ENCODE peak calls at places on chromosomes 7 and 10, in nine cellular contexts. One of them, this sample, is unnamed.

GRCh38 chr7:28685660-28686417 is 272.3 kb downstream of the TRIL start:
- DNase-seq in SK-N-MC: no peak
- DNase-seq in amygdala: peak; percentile 81
- DNase-seq in dorsolateral prefrontal cortex: peak; percentile 94
- DNase-seq in GM10248: peak; percentile 32
- DNase-seq in non-pigmented ciliary epithelial cell: peak; percentile 98
- DNase-seq in HT1080: peak; percentile 97
- DNase-seq in cardiac fibroblast: peak; percentile 99
- DNase-seq in fibroblast of gingiva: peak; percentile 96
- DNase-seq in this sample: no peak

GRCh38 chr7:122702872-122703510 is at the start of gene RNF148:
- DNase-seq in SK-N-MC: no peak
- DNase-seq in HT1080: no peak
- DNase-seq in dorsolateral prefrontal cortex: no peak
- DNase-seq in non-pigmented ciliary epithelial cell: no peak
- DNase-seq in cardiac fibroblast: no peak
- DNase-seq in amygdala: no peak
- DNase-seq in fibroblast of gingiva: no peak
- DNase-seq in GM10248: no peak
- DNase-seq in this sample: no peak

GRCh38 chr10:11104772-11105675 is 87.4 kb downstream of the CELF2 start:
- DNase-seq in SK-N-MC: no peak
- DNase-seq in fibroblast of gingiva: no peak
- DNase-seq in GM10248: no peak
- DNase-seq in cardiac fibroblast: no peak
- DNase-seq in dorsolateral prefrontal cortex: no peak
- DNase-seq in non-pigmented ciliary epithelial cell: no peak
- DNase-seq in HT1080: no peak
- DNase-seq in amygdala: no peak
- DNase-seq in this sample: no peak

GRCh38 chr7:155189600-155189989 is 108.1 kb upstream of the INSIG1 start:
- DNase-seq in GM10248: no peak
- DNase-seq in dorsolateral prefrontal cortex: no peak
- DNase-seq in cardiac fibroblast: no peak
- DNase-seq in HT1080: no peak
- DNase-seq in non-pigmented ciliary epithelial cell: no peak
- DNase-seq in amygdala: no peak
- DNase-seq in SK-N-MC: no peak
- DNase-seq in fibroblast of gingiva: no peak
- DNase-seq in this sample: no peak

GRCh38 chr10:74081918-74082317 is 68.7 kb downstream of the AP3M1 start:
- DNase-seq in non-pigmented ciliary epithelial cell: no peak
- DNase-seq in amygdala: no peak
- DNase-seq in SK-N-MC: no peak
- DNase-seq in fibroblast of gingiva: peak; percentile 20
- DNase-seq in dorsolateral prefrontal cortex: no peak
- DNase-seq in HT1080: no peak
- DNase-seq in GM10248: no peak
- DNase-seq in cardiac fibroblast: no peak
- DNase-seq in this sample: no peak

GRCh38 chr10:5592070-5592469 is 67.3 kb downstream of the CALML3 start:
- DNase-seq in GM10248: no peak
- DNase-seq in dorsolateral prefrontal cortex: no peak
- DNase-seq in non-pigmented ciliary epithelial cell: no peak
- DNase-seq in cardiac fibroblast: no peak
- DNase-seq in HT1080: no peak
- DNase-seq in SK-N-MC: no peak
- DNase-seq in amygdala: no peak
- DNase-seq in fibroblast of gingiva: no peak
- DNase-seq in this sample: no peak

GRCh38 chr7:131972251-131972650 is 415.8 kb upstream of the PODXL start:
- DNase-seq in GM10248: no peak
- DNase-seq in fibroblast of gingiva: no peak
- DNase-seq in non-pigmented ciliary epithelial cell: no peak
- DNase-seq in HT1080: no peak
- DNase-seq in cardiac fibroblast: no peak
- DNase-seq in amygdala: no peak
- DNase-seq in dorsolateral prefrontal cortex: no peak
- DNase-seq in SK-N-MC: no peak
- DNase-seq in this sample: no peak

GRCh38 chr7:100154651-100155491 is 3.7 kb downstream of the TRAPPC14 start:
- DNase-seq in HT1080: no peak
- DNase-seq in fibroblast of gingiva: no peak
- DNase-seq in non-pigmented ciliary epithelial cell: no peak
- DNase-seq in GM10248: no peak
- DNase-seq in dorsolateral prefrontal cortex: no peak
- DNase-seq in amygdala: no peak
- DNase-seq in SK-N-MC: no peak
- DNase-seq in cardiac fibroblast: no peak
- DNase-seq in this sample: no peak

GRCh38 chr7:150388709-150389531 is 9.8 kb downstream of the ZNF775 start:
- DNase-seq in SK-N-MC: no peak
- DNase-seq in fibroblast of gingiva: peak; percentile 86
- DNase-seq in amygdala: no peak
- DNase-seq in non-pigmented ciliary epithelial cell: no peak
- DNase-seq in GM10248: no peak
- DNase-seq in dorsolateral prefrontal cortex: peak; percentile 78
- DNase-seq in cardiac fibroblast: no peak
- DNase-seq in HT1080: no peak
- DNase-seq in this sample: no peak

GRCh38 chr10:74752371-74752990 is 73.9 kb upstream of the KAT6B start:
- DNase-seq in cardiac fibroblast: no peak
- DNase-seq in fibroblast of gingiva: no peak
- DNase-seq in dorsolateral prefrontal cortex: no peak
- DNase-seq in GM10248: no peak
- DNase-seq in HT1080: no peak
- DNase-seq in SK-N-MC: no peak
- DNase-seq in amygdala: no peak
- DNase-seq in non-pigmented ciliary epithelial cell: no peak
- DNase-seq in this sample: no peak

GRCh38 chr7:26631601-26632000 is 232.8 kb downstream of the SKAP2 start:
- DNase-seq in cardiac fibroblast: no peak
- DNase-seq in HT1080: no peak
- DNase-seq in amygdala: no peak
- DNase-seq in non-pigmented ciliary epithelial cell: no peak
- DNase-seq in SK-N-MC: no peak
- DNase-seq in GM10248: no peak
- DNase-seq in fibroblast of gingiva: no peak
- DNase-seq in dorsolateral prefrontal cortex: no peak
- DNase-seq in this sample: no peak

GRCh38 chr7:17010637-17011300 is 129.0 kb upstream of the AGR3 start:
- DNase-seq in cardiac fibroblast: no peak
- DNase-seq in non-pigmented ciliary epithelial cell: no peak
- DNase-seq in GM10248: no peak
- DNase-seq in HT1080: no peak
- DNase-seq in amygdala: no peak
- DNase-seq in SK-N-MC: no peak
- DNase-seq in fibroblast of gingiva: no peak
- DNase-seq in dorsolateral prefrontal cortex: no peak
- DNase-seq in this sample: no peak

GRCh38 chr10:115933098-115933497 is 339.9 kb downstream of the GFRA1 start:
- DNase-seq in non-pigmented ciliary epithelial cell: no peak
- DNase-seq in fibroblast of gingiva: no peak
- DNase-seq in SK-N-MC: no peak
- DNase-seq in HT1080: no peak
- DNase-seq in GM10248: no peak
- DNase-seq in cardiac fibroblast: no peak
- DNase-seq in amygdala: no peak
- DNase-seq in dorsolateral prefrontal cortex: no peak
- DNase-seq in this sample: no peak

GRCh38 chr10:46557319-46558140 is 1.1 kb upstream of the GPRIN2 start:
- DNase-seq in GM10248: no peak
- DNase-seq in amygdala: no peak
- DNase-seq in dorsolateral prefrontal cortex: peak; percentile 47
- DNase-seq in HT1080: no peak
- DNase-seq in non-pigmented ciliary epithelial cell: no peak
- DNase-seq in cardiac fibroblast: no peak
- DNase-seq in SK-N-MC: no peak
- DNase-seq in fibroblast of gingiva: no peak
- DNase-seq in this sample: no peak

GRCh38 chr7:956031-956430 is 1.6 kb upstream of the ADAP1 start:
- DNase-seq in fibroblast of gingiva: no peak
- DNase-seq in cardiac fibroblast: no peak
- DNase-seq in SK-N-MC: no peak
- DNase-seq in HT1080: no peak
- DNase-seq in non-pigmented ciliary epithelial cell: no peak
- DNase-seq in dorsolateral prefrontal cortex: peak; percentile 32
- DNase-seq in GM10248: no peak
- DNase-seq in amygdala: no peak
- DNase-seq in this sample: no peak

GRCh38 chr7:73832806-73833205 is 2.0 kb downstream of the CLDN4 start:
- DNase-seq in dorsolateral prefrontal cortex: no peak
- DNase-seq in SK-N-MC: no peak
- DNase-seq in HT1080: no peak
- DNase-seq in amygdala: no peak
- DNase-seq in GM10248: no peak
- DNase-seq in non-pigmented ciliary epithelial cell: no peak
- DNase-seq in fibroblast of gingiva: no peak
- DNase-seq in cardiac fibroblast: no peak
- DNase-seq in this sample: no peak

This sample was measured in cortex of kidney.